ENCODE peak calls at places on chromosomes 3 and 15, in four cellular contexts. One of them, this sample, is unnamed.

GRCh38 chr15:37133619-37134018 is 33.3 kb upstream of the MEIS2 start:
- DNase-seq in cardiac septum: no peak
- DNase-seq in activated gamma-delta T cell treated with anti-CD3 and anti-CD28 coated beads, Interleukin-2, amount 50 U/mL, for 16 hours: no peak
- DNase-seq in NCI-H510A treated with DMSO at 0.1 percent for 48 hours: no peak
- DNase-seq in this sample: no peak

GRCh38 chr3:110069641-110070538 is 732.5 kb upstream of the DPPA4 start:
- DNase-seq in cardiac septum: no peak
- DNase-seq in activated gamma-delta T cell treated with anti-CD3 and anti-CD28 coated beads, Interleukin-2, amount 50 U/mL, for 16 hours: no peak
- DNase-seq in NCI-H510A treated with DMSO at 0.1 percent for 48 hours: no peak
- DNase-seq in this sample: peak; percentile 46

GRCh38 chr3:193342551-193342950 is 36.0 kb downstream of the ATP13A5 start:
- DNase-seq in cardiac septum: no peak
- DNase-seq in activated gamma-delta T cell treated with anti-CD3 and anti-CD28 coated beads, Interleukin-2, amount 50 U/mL, for 16 hours: no peak
- DNase-seq in NCI-H510A treated with DMSO at 0.1 percent for 48 hours: no peak
- DNase-seq in this sample: no peak

GRCh38 chr3:23455084-23455483 is 252.0 kb downstream of the UBE2E2 start:
- DNase-seq in cardiac septum: no peak
- DNase-seq in activated gamma-delta T cell treated with anti-CD3 and anti-CD28 coated beads, Interleukin-2, amount 50 U/mL, for 16 hours: no peak
- DNase-seq in NCI-H510A treated with DMSO at 0.1 percent for 48 hours: no peak
- DNase-seq in this sample: no peak

GRCh38 chr3:128919988-128920387 is 40.6 kb downstream of the ACAD9 start:
- DNase-seq in cardiac septum: no peak
- DNase-seq in activated gamma-delta T cell treated with anti-CD3 and anti-CD28 coated beads, Interleukin-2, amount 50 U/mL, for 16 hours: no peak
- DNase-seq in NCI-H510A treated with DMSO at 0.1 percent for 48 hours: no peak
- DNase-seq in this sample: no peak

GRCh38 chr3:33278106-33278672 is 947 bp downstream of the FBXL2 start:
- DNase-seq in cardiac septum: no peak
- DNase-seq in activated gamma-delta T cell treated with anti-CD3 and anti-CD28 coated beads, Interleukin-2, amount 50 U/mL, for 16 hours: no peak
- DNase-seq in NCI-H510A treated with DMSO at 0.1 percent for 48 hours: peak; percentile 25
- DNase-seq in this sample: peak; percentile 38

GRCh38 chr3:134640378-134640777 is 10.4 kb downstream of the KY start:
- DNase-seq in cardiac septum: no peak
- DNase-seq in activated gamma-delta T cell treated with anti-CD3 and anti-CD28 coated beads, Interleukin-2, amount 50 U/mL, for 16 hours: no peak
- DNase-seq in NCI-H510A treated with DMSO at 0.1 percent for 48 hours: no peak
- DNase-seq in this sample: no peak

GRCh38 chr3:65912647-65913046 is 126.1 kb downstream of the MAGI1 start:
- DNase-seq in cardiac septum: no peak
- DNase-seq in activated gamma-delta T cell treated with anti-CD3 and anti-CD28 coated beads, Interleukin-2, amount 50 U/mL, for 16 hours: no peak
- DNase-seq in NCI-H510A treated with DMSO at 0.1 percent for 48 hours: no peak
- DNase-seq in this sample: no peak

GRCh38 chr15:80893777-80894176 is 95.8 kb downstream of the MESD start:
- DNase-seq in cardiac septum: no peak
- DNase-seq in activated gamma-delta T cell treated with anti-CD3 and anti-CD28 coated beads, Interleukin-2, amount 50 U/mL, for 16 hours: no peak
- DNase-seq in NCI-H510A treated with DMSO at 0.1 percent for 48 hours: no peak
- DNase-seq in this sample: no peak

GRCh38 chr3:33364060-33364459 is 76.1 kb downstream of the UBP1 start:
- DNase-seq in cardiac septum: no peak
- DNase-seq in activated gamma-delta T cell treated with anti-CD3 and anti-CD28 coated beads, Interleukin-2, amount 50 U/mL, for 16 hours: no peak
- DNase-seq in NCI-H510A treated with DMSO at 0.1 percent for 48 hours: no peak
- DNase-seq in this sample: no peak

GRCh38 chr3:48367201-48367600 is 4.8 kb upstream of the FBXW12 start:
- DNase-seq in cardiac septum: no peak
- DNase-seq in activated gamma-delta T cell treated with anti-CD3 and anti-CD28 coated beads, Interleukin-2, amount 50 U/mL, for 16 hours: no peak
- DNase-seq in NCI-H510A treated with DMSO at 0.1 percent for 48 hours: no peak
- DNase-seq in this sample: no peak

GRCh38 chr3:138381413-138381901 is 33.1 kb downstream of the MRAS start:
- DNase-seq in cardiac septum: no peak
- DNase-seq in activated gamma-delta T cell treated with anti-CD3 and anti-CD28 coated beads, Interleukin-2, amount 50 U/mL, for 16 hours: no peak
- DNase-seq in NCI-H510A treated with DMSO at 0.1 percent for 48 hours: no peak
- DNase-seq in this sample: no peak

GRCh38 chr3:111610189-111610588 is 15.0 kb upstream of the ZBED2 start:
- DNase-seq in cardiac septum: no peak
- DNase-seq in activated gamma-delta T cell treated with anti-CD3 and anti-CD28 coated beads, Interleukin-2, amount 50 U/mL, for 16 hours: peak; percentile 23
- DNase-seq in NCI-H510A treated with DMSO at 0.1 percent for 48 hours: no peak
- DNase-seq in this sample: no peak

GRCh38 chr3:88807471-88808090 is 299.8 kb upstream of the EPHA3 start:
- DNase-seq in cardiac septum: no peak
- DNase-seq in activated gamma-delta T cell treated with anti-CD3 and anti-CD28 coated beads, Interleukin-2, amount 50 U/mL, for 16 hours: no peak
- DNase-seq in NCI-H510A treated with DMSO at 0.1 percent for 48 hours: no peak
- DNase-seq in this sample: no peak

This sample was measured in hepatocyte.